ENCODE peak calls at places on chromosomes 16 and 17, in ten cellular contexts. C is lower lobe of right lung, D is RWPE2, O is heart right ventricle, X is SJCRH30, G is mammary epithelial cell, Q is left lung, V is left ventricle myocardium inferior, I is ovary, T is dorsolateral prefrontal cortex. S is an unnamed sample. For H3K27me3, the result is how much of the 10 kb centered on the place peaks cover.

GRCh38 chr16:84839956-84840355 is 20.2 kb downstream of the CRISPLD2 start:
- DNase-seq in G (peak), I (no peak), D (no peak), T (no peak), V (no peak), C (no peak), Q (peak), X (peak), O (no peak), S (no peak)

GRCh38 chr17:40318835-40319332 is 9.9 kb downstream of the RARA start:
- DNase-seq in D (no peak), T (peak), O (no peak), Q (peak), I (peak), C (peak), X (no peak), G (no peak), V (peak), S (no peak)

GRCh38 chr17:68903294-68903693 is 51.9 kb downstream of the ABCA8 start:
- DNase-seq in G (no peak), X (no peak), Q (no peak), T (no peak), D (no peak), I (no peak), C (no peak), O (no peak), V (no peak), S (no peak)

GRCh38 chr17:17028059-17028877 is 14.0 kb upstream of the MPRIP start:
- DNase-seq in O (peak), I (no peak), X (peak), G (peak), T (no peak), Q (peak), C (peak), D (peak), V (peak), S (peak)

GRCh38 chr16:70258946-70259345 is 7.2 kb upstream of the EXOSC6 start:
- DNase-seq in I (no peak), V (no peak), D (no peak), O (no peak), T (no peak), G (no peak), Q (no peak), C (no peak), X (no peak), S (no peak)

GRCh38 chr17:17947966-17948365 is 24.2 kb downstream of the TOM1L2 start:
- DNase-seq in X (no peak), I (no peak), O (no peak), G (peak), C (no peak), T (no peak), V (no peak), Q (no peak), D (no peak), S (no peak)

GRCh38 chr16:1377406-1378010 is 25.8 kb downstream of the GNPTG start:
- DNase-seq in O (no peak), V (no peak), Q (peak), D (no peak), T (no peak), I (no peak), G (no peak), X (no peak), C (no peak), S (no peak)

GRCh38 chr16:398551-399277 is 1.7 kb downstream of the NME4 start:
- DNase-seq in G (no peak), C (no peak), V (no peak), D (no peak), O (no peak), I (no peak), Q (no peak), X (no peak), T (no peak), S (no peak)

GRCh38 chr17:19771971-19772630 is 24.0 kb upstream of the ALDH3A1 start:
- DNase-seq in I (no peak), D (no peak), C (no peak), T (no peak), V (no peak), X (no peak), Q (no peak), O (no peak), G (no peak), S (no peak)

GRCh38 chr17:75514299-75515228 is 773 bp downstream of the CASKIN2 start:
- DNase-seq in Q (peak), D (peak), C (peak), G (peak), T (no peak), X (peak), V (no peak), I (peak), O (peak), S (peak)

GRCh38 chr17:9105068-9105868 is 84.0 kb downstream of the NTN1 start:
- DNase-seq in D (no peak), O (no peak), I (no peak), X (no peak), G (no peak), C (no peak), T (no peak), V (no peak), Q (no peak), S (no peak)

GRCh38 chr16:69114346-69114975 is 9.0 kb downstream of the HAS3 start:
- DNase-seq in G (no peak), I (no peak), Q (no peak), D (peak), V (no peak), T (no peak), C (no peak), X (no peak), O (no peak), S (no peak)

GRCh38 chr17:10842658-10843057 is 4.8 kb upstream of the PIRT start:
- DNase-seq in O (no peak), X (no peak), I (no peak), D (no peak), Q (no peak), V (no peak), T (no peak), C (no peak), G (no peak), S (no peak)

GRCh38 chr17:57379237-57380054 is 123.1 kb downstream of the MSI2 start:
- DNase-seq in O (no peak), I (peak), V (no peak), T (no peak), C (no peak), G (no peak), Q (no peak), X (no peak), D (no peak), S (no peak)

GRCh38 chr16:55039931-55040330 is 109.3 kb downstream of the IRX5 start:
- DNase-seq in X (no peak), I (no peak), T (no peak), V (no peak), Q (no peak), O (no peak), G (no peak), D (no peak), C (no peak), S (peak)

DNA sequence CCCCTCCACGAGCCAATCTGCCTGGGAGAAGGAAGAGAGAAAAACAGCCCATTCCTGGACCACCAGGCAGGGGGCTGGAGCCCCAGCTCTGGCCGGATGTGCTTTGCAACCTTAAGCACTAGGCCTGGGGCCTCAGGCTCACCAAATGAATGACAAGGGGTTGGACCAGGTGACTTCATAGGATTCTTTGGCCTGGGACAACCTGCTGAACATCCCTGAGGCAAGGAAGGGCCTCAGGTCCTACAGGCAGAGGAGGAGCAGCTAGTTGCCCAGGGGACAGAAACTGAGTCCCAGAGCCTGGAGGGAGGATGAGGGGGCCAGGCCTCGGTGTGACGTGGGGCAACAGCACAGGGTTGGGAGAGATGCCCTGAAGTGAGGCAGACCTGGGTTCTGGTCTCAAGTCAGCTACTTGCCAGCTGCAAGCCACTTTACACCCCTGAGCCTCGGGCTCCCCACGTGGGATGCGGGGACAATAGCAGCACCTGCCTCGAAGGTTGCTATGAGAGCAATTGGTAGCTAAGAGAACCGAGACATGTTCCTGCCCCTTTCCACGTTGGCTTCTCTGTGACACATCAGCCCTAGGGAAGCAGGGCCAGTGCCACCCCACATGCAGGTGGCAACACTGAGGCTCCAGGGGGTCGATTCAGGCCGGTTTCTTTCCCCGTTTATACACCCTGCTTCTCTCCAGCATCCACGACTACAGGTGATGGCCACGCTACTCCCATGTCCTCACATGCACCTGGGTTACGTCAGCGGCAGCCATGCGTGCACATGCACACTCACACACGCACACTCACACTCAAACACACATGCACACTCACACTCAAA is 42.6 kb downstream of the CFAP20 start:
- DNase-seq in V (no peak), Q (peak), T (no peak), O (no peak), D (no peak), C (no peak), X (no peak), G (no peak), I (no peak), S (no peak)
- H3K27me3 ChIP-seq in V (under half), Q (under half), T (under half), O (under half), D (under half), C (under half), X (under half), G (under half), I (under half), S (under half)

GRCh38 chr17:3666516-3666915 is 1.9 kb downstream of the TAX1BP3 start:
- DNase-seq in D (no peak), T (no peak), Q (no peak), V (no peak), G (peak), I (no peak), C (no peak), O (no peak), X (no peak), S (no peak)
- H3K4me3 ChIP-seq in D (no peak), T (peak), Q (peak), V (peak), G (peak), I (no peak), C (peak), O (no peak), X (no peak), S (no peak)

DNA sequence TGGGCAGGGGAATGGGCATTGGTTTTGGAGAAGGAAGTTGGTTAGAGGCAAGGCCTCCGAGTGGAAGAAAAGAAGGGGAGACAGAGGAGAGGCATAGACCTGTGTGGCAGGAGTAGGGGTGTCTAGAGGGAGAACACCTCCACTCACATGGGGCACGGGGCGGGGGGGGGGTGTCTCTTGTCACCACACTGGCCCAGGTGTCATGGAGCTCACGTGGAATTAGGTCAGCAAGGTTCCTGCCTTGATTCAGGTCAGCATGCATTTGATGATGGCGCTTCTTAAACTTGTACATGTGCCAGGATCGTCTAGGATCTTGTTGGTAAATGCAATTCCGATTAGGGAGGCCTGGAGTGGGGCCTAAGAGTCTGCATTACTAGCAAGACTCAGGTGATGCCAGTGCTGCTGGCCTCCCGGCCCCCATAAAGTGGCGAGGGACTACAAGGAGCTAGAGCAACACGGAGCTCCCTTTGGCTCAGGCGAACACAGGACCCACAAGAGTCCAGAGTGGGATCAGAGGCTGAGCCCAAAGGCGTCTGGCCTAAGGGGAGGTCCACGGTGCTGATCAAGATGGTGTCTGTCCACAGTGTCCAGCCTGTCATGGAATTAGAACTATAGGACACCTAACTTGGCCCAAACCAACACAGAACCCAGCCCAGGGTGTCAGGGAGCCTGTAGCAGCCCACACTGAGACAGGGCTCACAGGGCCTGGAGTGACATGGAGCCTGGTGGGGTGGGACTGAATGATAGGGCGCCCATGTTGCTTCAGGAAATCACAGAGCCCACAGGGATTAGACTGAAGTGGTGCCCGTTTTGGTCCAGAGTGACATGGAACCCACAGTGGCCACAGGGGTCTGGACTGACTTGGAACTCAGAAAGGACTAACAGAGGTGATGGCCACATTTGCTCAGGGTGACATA is 16.7 kb downstream of the EPOP start:
- DNase-seq in V (no peak), G (no peak), D (no peak), O (no peak), Q (no peak), I (no peak), C (no peak), X (no peak), T (no peak), S (no peak)
- H3K27me3 ChIP-seq in V (half or more), G (under half), D (under half), O (under half), Q (under half), I (under half), C (under half), X (under half), T (under half), S (under half)

GRCh38 chr17:6796017-6796886 is 20.2 kb downstream of the FBXO39 start:
- DNase-seq in G (peak), O (no peak), I (no peak), X (no peak), D (no peak), T (no peak), V (no peak), Q (no peak), C (no peak), S (no peak)
- H3K4me3 ChIP-seq in G (no peak), O (no peak), I (no peak), X (no peak), D (no peak), T (no peak), V (no peak), Q (no peak), C (no peak), S (no peak)

GRCh38 chr17:48500435-48501426 is 30.1 kb downstream of the HOXB1 start:
- DNase-seq in T (no peak), I (no peak), V (no peak), Q (no peak), D (no peak), X (no peak), C (no peak), O (no peak), G (no peak), S (no peak)

GRCh38 chr17:48502901-48503300 is 27.9 kb downstream of the HOXB1 start:
- DNase-seq in D (no peak), X (peak), G (no peak), O (no peak), I (no peak), V (no peak), Q (no peak), T (no peak), C (no peak), S (no peak)

GRCh38 chr17:48503747-48504146 is 27.1 kb downstream of the HOXB1 start:
- DNase-seq in I (no peak), T (no peak), Q (no peak), D (no peak), C (no peak), G (no peak), V (no peak), X (no peak), O (no peak), S (no peak)

GRCh38 chr17:48499743-48500434 is 30.9 kb downstream of the HOXB1 start:
- DNase-seq in O (no peak), C (no peak), D (no peak), Q (no peak), I (no peak), T (no peak), V (no peak), G (no peak), X (no peak), S (no peak)

DNA sequence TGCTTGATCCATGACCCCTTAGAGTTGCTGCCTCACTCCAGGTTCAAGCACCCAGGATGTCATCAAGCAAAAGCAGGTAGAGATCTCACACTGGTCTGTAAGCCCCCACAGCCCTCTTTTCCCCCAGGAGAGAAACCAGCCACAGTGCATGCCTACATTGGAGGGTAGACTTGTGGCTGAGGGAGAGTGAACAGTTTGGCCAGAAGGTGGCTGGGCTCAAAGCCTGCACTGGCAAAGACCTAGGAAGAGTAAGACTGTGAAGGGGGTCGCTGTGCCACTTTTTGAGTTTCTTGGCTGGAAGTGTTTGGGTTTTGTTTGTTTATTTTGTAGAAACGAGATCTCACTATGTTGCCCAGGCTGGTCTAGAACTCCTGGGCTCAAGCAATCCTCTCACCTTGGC is 28.5 kb downstream of the HOXB1 start:
- DNase-seq in X (no peak), I (no peak), D (no peak), O (no peak), Q (no peak), T (no peak), C (no peak), V (no peak), G (no peak), S (no peak)
- H3K27me3 ChIP-seq in X (under half), I (under half), D (under half), O (half or more), Q (under half), T (half or more), C (under half), V (half or more), G (under half), S (under half)

GRCh38 chr16:88640039-88640495 is 1.7 kb downstream of the IL17C start:
- DNase-seq in C (no peak), D (no peak), I (no peak), T (no peak), O (no peak), V (no peak), X (no peak), Q (no peak), G (no peak), S (no peak)
- H3K4me3 ChIP-seq in C (no peak), D (no peak), I (no peak), T (no peak), O (no peak), V (no peak), X (no peak), Q (no peak), G (no peak), S (no peak)

GRCh38 chr16:10028644-10029043 is 153.6 kb downstream of the GRIN2A start:
- DNase-seq in C (no peak), Q (no peak), V (no peak), O (no peak), I (no peak), X (no peak), D (no peak), G (no peak), T (no peak), S (no peak)

GRCh38 chr16:10031473-10031872 is 150.8 kb downstream of the GRIN2A start:
- DNase-seq in D (no peak), C (no peak), T (no peak), V (no peak), O (no peak), G (no peak), I (no peak), Q (no peak), X (no peak), S (no peak)

GRCh38 chr16:10027553-10027952 is 154.7 kb downstream of the GRIN2A start:
- DNase-seq in G (no peak), D (no peak), C (no peak), V (no peak), Q (no peak), T (no peak), O (no peak), X (no peak), I (no peak), S (no peak)

GRCh38 chr16:10033561-10033960 is 148.7 kb downstream of the GRIN2A start:
- DNase-seq in Q (no peak), C (no peak), G (no peak), I (no peak), T (no peak), O (no peak), D (no peak), X (no peak), V (no peak), S (no peak)

GRCh38 chr16:10031955-10032354 is 150.3 kb downstream of the GRIN2A start:
- DNase-seq in D (no peak), T (no peak), O (no peak), I (no peak), Q (no peak), V (no peak), C (no peak), G (no peak), X (no peak), S (no peak)
- H3K27me3 ChIP-seq in D (under half), T (under half), O (under half), I (under half), Q (under half), V (under half), C (under half), G (under half), X (under half), S (under half)

S was measured in breast epithelium.